ENCODE peak calls at places on chromosome 16, in six cellular contexts. J is M059J, H is fibroblast of the conjunctiva, L is adipocyte, V is anterior cingulate cortex, E is aorta. K is an unnamed sample.

GRCh38 chr16:82936941-82937551 is 310.3 kb downstream of the CDH13 start:
- DNase-seq in J (peak), H (no peak), L (peak), V (no peak), E (no peak), K (peak)

GRCh38 chr16:89613101-89613953 is at the start of gene DPEP1:
- DNase-seq in J (no peak), H (no peak), L (no peak), V (no peak), E (no peak), K (peak)

GRCh38 chr16:12704492-12705111 is 99.1 kb downstream of the CPPED1 start:
- DNase-seq in J (no peak), H (no peak), L (no peak), V (no peak), E (no peak), K (no peak)

GRCh38 chr16:4371481-4372314 is at the start of gene VASN:
- DNase-seq in J (peak), H (no peak), L (peak), V (no peak), E (peak), K (peak)

GRCh38 chr16:61042736-61043135 is 993.5 kb downstream of the CDH8 start:
- DNase-seq in J (peak), H (no peak), L (no peak), V (no peak), E (no peak), K (no peak)

GRCh38 chr16:35599429-35600165 is 2140.2 kb downstream of the TP53TG3F start:
- DNase-seq in J (no peak), H (no peak), L (no peak), V (no peak), E (no peak), K (no peak)

GRCh38 chr16:89033304-89033703 is 56.3 kb upstream of the CBFA2T3 start:
- DNase-seq in J (no peak), H (no peak), L (no peak), V (no peak), E (peak), K (no peak)

GRCh38 chr16:30837904-30838303 is 50.9 kb upstream of the ZNF629 start:
- DNase-seq in J (peak), H (no peak), L (no peak), V (no peak), E (no peak), K (peak)

GRCh38 chr16:3282103-3282746 is 1.1 kb upstream of the ZNF263 start:
- DNase-seq in J (peak), H (no peak), L (no peak), V (peak), E (no peak), K (no peak)

GRCh38 chr16:3570420-3571062 is 6.7 kb downstream of the NLRC3 start:
- DNase-seq in J (no peak), H (no peak), L (no peak), V (no peak), E (no peak), K (no peak)

GRCh38 chr16:23131436-23131835 is 17.8 kb downstream of the USP31 start:
- DNase-seq in J (no peak), H (no peak), L (no peak), V (no peak), E (no peak), K (no peak)